ENCODE peak calls at places on chromosomes 6 and 20, in ten cellular contexts. One of them, this sample, is unnamed.

GRCh38 chr6:17457956-17458355 is 64.6 kb downstream of the CAP2 start:
- DNase-seq in CD4-positive, alpha-beta memory T cell: no peak
- DNase-seq in ovary: no peak
- DNase-seq in thyroid gland: no peak
- DNase-seq in mammary epithelial cell: no peak
- DNase-seq in mesendoderm: no peak
- DNase-seq in cardiac muscle cell: no peak
- DNase-seq in K562: no peak
- DNase-seq in ascending aorta: no peak
- DNase-seq in CD8-positive, alpha-beta memory T cell: no peak
- DNase-seq in this sample: no peak

GRCh38 chr6:127366281-127367022 is 23.0 kb upstream of the ECHDC1 start:
- DNase-seq in CD4-positive, alpha-beta memory T cell: no peak
- DNase-seq in ovary: no peak
- DNase-seq in thyroid gland: no peak
- DNase-seq in mammary epithelial cell: peak; percentile 99
- DNase-seq in mesendoderm: peak; percentile 87
- DNase-seq in cardiac muscle cell: no peak
- DNase-seq in K562: peak; percentile 50
- DNase-seq in ascending aorta: peak; percentile 66
- DNase-seq in CD8-positive, alpha-beta memory T cell: no peak
- DNase-seq in this sample: no peak

GRCh38 chr6:100763617-100764016 is 117.5 kb downstream of the ASCC3 start:
- DNase-seq in CD4-positive, alpha-beta memory T cell: no peak
- DNase-seq in ovary: no peak
- DNase-seq in thyroid gland: no peak
- DNase-seq in mammary epithelial cell: no peak
- DNase-seq in mesendoderm: no peak
- DNase-seq in cardiac muscle cell: no peak
- DNase-seq in K562: no peak
- DNase-seq in ascending aorta: no peak
- DNase-seq in CD8-positive, alpha-beta memory T cell: no peak
- DNase-seq in this sample: no peak

GRCh38 chr20:4717816-4718215 is 3.9 kb upstream of the PRND start:
- DNase-seq in CD4-positive, alpha-beta memory T cell: no peak
- DNase-seq in ovary: no peak
- DNase-seq in thyroid gland: peak; percentile 16
- DNase-seq in mammary epithelial cell: no peak
- DNase-seq in mesendoderm: peak; percentile 10
- DNase-seq in cardiac muscle cell: no peak
- DNase-seq in K562: no peak
- DNase-seq in ascending aorta: peak; percentile 31
- DNase-seq in CD8-positive, alpha-beta memory T cell: no peak
- DNase-seq in this sample: no peak

GRCh38 chr6:146357578-146358340 is 185.9 kb upstream of the RAB32 start:
- DNase-seq in CD4-positive, alpha-beta memory T cell: no peak
- DNase-seq in ovary: no peak
- DNase-seq in thyroid gland: peak; percentile 24
- DNase-seq in mammary epithelial cell: peak; percentile 70
- DNase-seq in mesendoderm: no peak
- DNase-seq in cardiac muscle cell: no peak
- DNase-seq in K562: no peak
- DNase-seq in ascending aorta: no peak
- DNase-seq in CD8-positive, alpha-beta memory T cell: no peak
- DNase-seq in this sample: no peak

GRCh38 chr6:50822078-50822476 is 3.4 kb downstream of the TFAP2B start:
- DNase-seq in CD4-positive, alpha-beta memory T cell: no peak
- DNase-seq in ovary: no peak
- DNase-seq in thyroid gland: no peak
- DNase-seq in mammary epithelial cell: peak; percentile 26
- DNase-seq in mesendoderm: no peak
- DNase-seq in cardiac muscle cell: no peak
- DNase-seq in K562: no peak
- DNase-seq in ascending aorta: no peak
- DNase-seq in CD8-positive, alpha-beta memory T cell: no peak
- DNase-seq in this sample: no peak

GRCh38 chr6:66307490-66307889 is 600.5 kb upstream of the EYS start:
- DNase-seq in CD4-positive, alpha-beta memory T cell: no peak
- DNase-seq in ovary: no peak
- DNase-seq in thyroid gland: no peak
- DNase-seq in mammary epithelial cell: no peak
- DNase-seq in mesendoderm: peak; percentile 25
- DNase-seq in cardiac muscle cell: no peak
- DNase-seq in K562: no peak
- DNase-seq in ascending aorta: no peak
- DNase-seq in CD8-positive, alpha-beta memory T cell: no peak
- DNase-seq in this sample: no peak

GRCh38 chr6:149563203-149563927 is 2.8 kb upstream of the GINM1 start:
- DNase-seq in CD4-positive, alpha-beta memory T cell: no peak
- DNase-seq in ovary: no peak
- DNase-seq in thyroid gland: no peak
- DNase-seq in mammary epithelial cell: peak; percentile 82
- DNase-seq in mesendoderm: no peak
- DNase-seq in cardiac muscle cell: no peak
- DNase-seq in K562: no peak
- DNase-seq in ascending aorta: no peak
- DNase-seq in CD8-positive, alpha-beta memory T cell: no peak
- DNase-seq in this sample: no peak

GRCh38 chr20:36275011-36275410 is 31.1 kb upstream of the DLGAP4 start:
- DNase-seq in CD4-positive, alpha-beta memory T cell: no peak
- DNase-seq in ovary: no peak
- DNase-seq in thyroid gland: no peak
- DNase-seq in mammary epithelial cell: no peak
- DNase-seq in mesendoderm: no peak
- DNase-seq in cardiac muscle cell: no peak
- DNase-seq in K562: no peak
- DNase-seq in ascending aorta: no peak
- DNase-seq in CD8-positive, alpha-beta memory T cell: no peak
- DNase-seq in this sample: no peak

GRCh38 chr6:490251-491037 is 98.9 kb downstream of the IRF4 start:
- DNase-seq in CD4-positive, alpha-beta memory T cell: no peak
- DNase-seq in ovary: no peak
- DNase-seq in thyroid gland: no peak
- DNase-seq in mammary epithelial cell: no peak
- DNase-seq in mesendoderm: no peak
- DNase-seq in cardiac muscle cell: no peak
- DNase-seq in K562: peak; percentile 49
- DNase-seq in ascending aorta: no peak
- DNase-seq in CD8-positive, alpha-beta memory T cell: no peak
- DNase-seq in this sample: no peak

GRCh38 chr6:9659848-9660247 is 755.0 kb downstream of the TFAP2A start:
- DNase-seq in CD4-positive, alpha-beta memory T cell: no peak
- DNase-seq in ovary: no peak
- DNase-seq in thyroid gland: no peak
- DNase-seq in mammary epithelial cell: no peak
- DNase-seq in mesendoderm: no peak
- DNase-seq in cardiac muscle cell: no peak
- DNase-seq in K562: no peak
- DNase-seq in ascending aorta: no peak
- DNase-seq in CD8-positive, alpha-beta memory T cell: no peak
- DNase-seq in this sample: no peak
- H3K4me1 ChIP-seq in CD4-positive, alpha-beta memory T cell: no peaks in the 10 kb centered on the region
- H3K4me1 ChIP-seq in ovary: no peaks in the 10 kb centered on the region
- H3K4me1 ChIP-seq in thyroid gland: no peaks in the 10 kb centered on the region
- H3K4me1 ChIP-seq in mammary epithelial cell: peaks cover 10% of the 10 kb centered on the region
- H3K4me1 ChIP-seq in mesendoderm: no peaks in the 10 kb centered on the region
- H3K4me1 ChIP-seq in cardiac muscle cell: no peaks in the 10 kb centered on the region
- H3K4me1 ChIP-seq in K562: no peaks in the 10 kb centered on the region
- H3K4me1 ChIP-seq in ascending aorta: no peaks in the 10 kb centered on the region
- H3K4me1 ChIP-seq in CD8-positive, alpha-beta memory T cell: no peaks in the 10 kb centered on the region
- H3K4me1 ChIP-seq in this sample: no peaks in the 10 kb centered on the region

GRCh38 chr6:162337412-162337811 is 390.2 kb downstream of the PRKN start:
- DNase-seq in CD4-positive, alpha-beta memory T cell: no peak
- DNase-seq in ovary: no peak
- DNase-seq in thyroid gland: no peak
- DNase-seq in mammary epithelial cell: no peak
- DNase-seq in mesendoderm: no peak
- DNase-seq in cardiac muscle cell: no peak
- DNase-seq in K562: no peak
- DNase-seq in ascending aorta: no peak
- DNase-seq in CD8-positive, alpha-beta memory T cell: no peak
- DNase-seq in this sample: no peak

GRCh38 chr6:162336359-162336758 is 391.2 kb downstream of the PRKN start:
- DNase-seq in CD4-positive, alpha-beta memory T cell: no peak
- DNase-seq in ovary: no peak
- DNase-seq in thyroid gland: no peak
- DNase-seq in mammary epithelial cell: no peak
- DNase-seq in mesendoderm: no peak
- DNase-seq in cardiac muscle cell: no peak
- DNase-seq in K562: no peak
- DNase-seq in ascending aorta: no peak
- DNase-seq in CD8-positive, alpha-beta memory T cell: no peak
- DNase-seq in this sample: no peak

GRCh38 chr6:162331911-162332310 is 395.7 kb downstream of the PRKN start:
- DNase-seq in CD4-positive, alpha-beta memory T cell: no peak
- DNase-seq in ovary: no peak
- DNase-seq in thyroid gland: no peak
- DNase-seq in mammary epithelial cell: no peak
- DNase-seq in mesendoderm: no peak
- DNase-seq in cardiac muscle cell: no peak
- DNase-seq in K562: no peak
- DNase-seq in ascending aorta: no peak
- DNase-seq in CD8-positive, alpha-beta memory T cell: no peak
- DNase-seq in this sample: no peak
- H3K4me1 ChIP-seq in CD4-positive, alpha-beta memory T cell: no peaks in the 10 kb centered on the region
- H3K4me1 ChIP-seq in ovary: no peaks in the 10 kb centered on the region
- H3K4me1 ChIP-seq in thyroid gland: no peaks in the 10 kb centered on the region
- H3K4me1 ChIP-seq in mammary epithelial cell: no peaks in the 10 kb centered on the region
- H3K4me1 ChIP-seq in mesendoderm: no peaks in the 10 kb centered on the region
- H3K4me1 ChIP-seq in cardiac muscle cell: no peaks in the 10 kb centered on the region
- H3K4me1 ChIP-seq in K562: no peaks in the 10 kb centered on the region
- H3K4me1 ChIP-seq in ascending aorta: no peaks in the 10 kb centered on the region
- H3K4me1 ChIP-seq in CD8-positive, alpha-beta memory T cell: no peaks in the 10 kb centered on the region
- H3K4me1 ChIP-seq in this sample: no peaks in the 10 kb centered on the region

GRCh38 chr6:95794749-95795148 is 217.4 kb downstream of the MANEA start:
- DNase-seq in CD4-positive, alpha-beta memory T cell: no peak
- DNase-seq in ovary: no peak
- DNase-seq in thyroid gland: no peak
- DNase-seq in mammary epithelial cell: no peak
- DNase-seq in mesendoderm: no peak
- DNase-seq in cardiac muscle cell: no peak
- DNase-seq in K562: no peak
- DNase-seq in ascending aorta: no peak
- DNase-seq in CD8-positive, alpha-beta memory T cell: no peak
- DNase-seq in this sample: no peak
- H3K4me1 ChIP-seq in CD4-positive, alpha-beta memory T cell: no peaks in the 10 kb centered on the region
- H3K4me1 ChIP-seq in ovary: no peaks in the 10 kb centered on the region
- H3K4me1 ChIP-seq in thyroid gland: no peaks in the 10 kb centered on the region
- H3K4me1 ChIP-seq in mammary epithelial cell: no peaks in the 10 kb centered on the region
- H3K4me1 ChIP-seq in mesendoderm: no peaks in the 10 kb centered on the region
- H3K4me1 ChIP-seq in cardiac muscle cell: no peaks in the 10 kb centered on the region
- H3K4me1 ChIP-seq in K562: no peaks in the 10 kb centered on the region
- H3K4me1 ChIP-seq in ascending aorta: no peaks in the 10 kb centered on the region
- H3K4me1 ChIP-seq in CD8-positive, alpha-beta memory T cell: no peaks in the 10 kb centered on the region
- H3K4me1 ChIP-seq in this sample: no peaks in the 10 kb centered on the region

GRCh38 chr6:39328066-39328465 is 5.6 kb upstream of the KCNK16 start:
- DNase-seq in CD4-positive, alpha-beta memory T cell: no peak
- DNase-seq in ovary: no peak
- DNase-seq in thyroid gland: no peak
- DNase-seq in mammary epithelial cell: no peak
- DNase-seq in mesendoderm: no peak
- DNase-seq in cardiac muscle cell: no peak
- DNase-seq in K562: no peak
- DNase-seq in ascending aorta: no peak
- DNase-seq in CD8-positive, alpha-beta memory T cell: no peak
- DNase-seq in this sample: no peak
- H3K4me1 ChIP-seq in CD4-positive, alpha-beta memory T cell: no peaks in the 10 kb centered on the region
- H3K4me1 ChIP-seq in ovary: no peaks in the 10 kb centered on the region
- H3K4me1 ChIP-seq in thyroid gland: peaks cover 9% of the 10 kb centered on the region
- H3K4me1 ChIP-seq in mammary epithelial cell: no peaks in the 10 kb centered on the region
- H3K4me1 ChIP-seq in mesendoderm: no peaks in the 10 kb centered on the region
- H3K4me1 ChIP-seq in cardiac muscle cell: peaks cover 6% of the 10 kb centered on the region
- H3K4me1 ChIP-seq in K562: no peaks in the 10 kb centered on the region
- H3K4me1 ChIP-seq in ascending aorta: peaks cover 2% of the 10 kb centered on the region
- H3K4me1 ChIP-seq in CD8-positive, alpha-beta memory T cell: no peaks in the 10 kb centered on the region
- H3K4me1 ChIP-seq in this sample: no peaks in the 10 kb centered on the region

DNA sequence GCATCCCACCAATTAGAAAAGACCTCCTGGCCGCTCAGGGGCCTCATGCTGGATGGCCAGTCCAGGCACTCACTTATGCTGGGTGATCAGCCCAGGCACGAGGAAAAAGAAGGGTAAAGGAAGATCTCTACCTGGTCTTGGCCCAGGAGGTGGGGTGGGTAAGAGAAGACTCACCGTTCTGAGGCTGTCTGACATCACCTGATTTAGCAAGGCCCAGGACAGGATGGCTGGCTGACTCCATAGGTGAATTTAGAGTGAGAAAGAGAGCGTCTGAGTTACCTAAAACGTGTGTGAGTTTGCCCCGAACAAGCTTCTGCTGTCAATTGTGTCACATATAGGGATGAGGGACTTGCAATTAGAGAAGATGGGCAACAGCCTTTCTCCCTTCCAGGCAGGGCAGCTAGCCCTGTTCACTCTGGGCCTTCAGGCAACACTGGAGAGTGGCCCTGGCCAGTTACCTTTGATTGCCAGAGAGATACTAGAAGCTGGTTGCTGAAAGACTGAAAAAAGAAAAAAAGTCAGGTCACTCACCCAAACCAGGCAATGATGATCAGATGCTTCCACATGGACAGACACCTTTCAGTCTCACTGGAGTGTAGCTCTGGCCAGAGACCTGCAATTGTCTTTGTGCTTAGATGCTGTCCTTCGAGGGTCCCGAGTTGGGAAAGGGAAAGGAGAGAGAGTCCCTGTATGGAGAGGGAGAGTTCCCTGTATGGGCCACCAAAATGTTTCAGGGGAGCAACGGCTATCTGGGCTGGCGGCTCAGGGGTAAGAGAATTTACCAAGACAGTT is 35.7 kb upstream of the IER3 start:
- DNase-seq in CD4-positive, alpha-beta memory T cell: no peak
- DNase-seq in ovary: peak; percentile 37
- DNase-seq in thyroid gland: no peak
- DNase-seq in mammary epithelial cell: no peak
- DNase-seq in mesendoderm: no peak
- DNase-seq in cardiac muscle cell: no peak
- DNase-seq in K562: no peak
- DNase-seq in ascending aorta: no peak
- DNase-seq in CD8-positive, alpha-beta memory T cell: no peak
- DNase-seq in this sample: no peak
- H3K4me1 ChIP-seq in CD4-positive, alpha-beta memory T cell: no peaks in the 10 kb centered on the region
- H3K4me1 ChIP-seq in ovary: peaks cover 20% of the 10 kb centered on the region
- H3K4me1 ChIP-seq in thyroid gland: peaks cover 46% of the 10 kb centered on the region
- H3K4me1 ChIP-seq in mammary epithelial cell: peaks cover 36% of the 10 kb centered on the region
- H3K4me1 ChIP-seq in mesendoderm: peaks cover 4% of the 10 kb centered on the region
- H3K4me1 ChIP-seq in cardiac muscle cell: peaks cover 27% of the 10 kb centered on the region
- H3K4me1 ChIP-seq in K562: peaks cover 30% of the 10 kb centered on the region
- H3K4me1 ChIP-seq in ascending aorta: peaks cover 45% of the 10 kb centered on the region
- H3K4me1 ChIP-seq in CD8-positive, alpha-beta memory T cell: peaks cover 25% of the 10 kb centered on the region
- H3K4me1 ChIP-seq in this sample: peaks cover 45% of the 10 kb centered on the region